ENCODE peak calls at places on chromosomes 12 and 14, in seven cellular contexts. Z, C, D, I, B, T and O are unnamed samples.

GRCh38 chr12:104457746-104458644 is 1.2 kb downstream of the CHST11 start:
- DNase-seq in Z (no peak), C (peak; percentile 38), D (no peak), I (peak; percentile 11), B (no peak), T (no peak), O (no peak)

GRCh38 chr14:36626150-36626549 is 35.5 kb upstream of the PAX9 start:
- DNase-seq in Z (no peak), C (no peak), D (no peak), I (no peak), B (peak; percentile 12), T (no peak), O (no peak)

GRCh38 chr12:131499864-131500190 is 211.1 kb upstream of the SFSWAP start:
- DNase-seq in Z (no peak), C (no peak), D (no peak), I (no peak), B (no peak), T (no peak), O (no peak)

GRCh38 chr12:21860128-21860527 is 81.1 kb downstream of the ABCC9 start:
- DNase-seq in Z (no peak), C (no peak), D (no peak), I (no peak), B (no peak), T (no peak), O (no peak)

GRCh38 chr12:101928556-101928955 is 51.2 kb downstream of the DRAM1 start:
- DNase-seq in Z (no peak), C (no peak), D (no peak), I (no peak), B (peak; percentile 51), T (no peak), O (no peak)

GRCh38 chr12:76299536-76300296 is 48.5 kb downstream of the BBS10 start:
- DNase-seq in Z (no peak), C (no peak), D (no peak), I (no peak), B (peak; percentile 40), T (no peak), O (no peak)

GRCh38 chr14:56687123-56687522 is 107.5 kb downstream of the TMEM260 start:
- DNase-seq in Z (no peak), C (no peak), D (no peak), I (no peak), B (no peak), T (no peak), O (no peak)

GRCh38 chr14:90332271-90332584 is 487 bp upstream of the NRDE2 start:
- DNase-seq in Z (peak; percentile 3), C (no peak), D (no peak), I (no peak), B (no peak), T (no peak), O (no peak)

GRCh38 chr12:119236372-119236771 is 57.6 kb downstream of the HSPB8 start:
- DNase-seq in Z (no peak), C (no peak), D (no peak), I (no peak), B (no peak), T (no peak), O (no peak)